ENCODE peak calls at places on chromosomes 16 and 17, in five cellular contexts. A is sigmoid colon, T is stomach, G is suprapubic skin, C is ovary. U is an unnamed sample.

GRCh38 chr17:38797091-38797490 is 2.3 kb downstream of the PIP4K2B start:
- DNase-seq in G (no peak), C (no peak), A (no peak), T (no peak), U (no peak)

GRCh38 chr16:70159355-70160348 is 13.9 kb upstream of the CLEC18C start:
- DNase-seq in A (no peak), C (no peak), T (no peak), G (peak; percentile 38), U (no peak)

GRCh38 chr17:27407916-27408846 is 48.1 kb upstream of the KSR1 start:
- DNase-seq in T (peak; percentile 16), G (no peak), C (no peak), A (no peak), U (no peak)

GRCh38 chr17:83100220-83100852 is 20.9 kb downstream of the METRNL start:
- DNase-seq in T (peak; percentile 55), C (no peak), G (no peak), A (no peak), U (peak; percentile 39)

GRCh38 chr17:50944054-50944901 is 78.1 kb upstream of the TOB1 start:
- DNase-seq in G (peak; percentile 86), C (peak; percentile 55), T (peak; percentile 97), A (peak; percentile 88), U (peak; percentile 92)

GRCh38 chr16:12901597-12902436 is at the start of gene SHISA9:
- DNase-seq in C (no peak), A (no peak), T (no peak), G (no peak), U (no peak)

GRCh38 chr16:29816694-29817441 is 916 bp downstream of the PAGR1 start:
- DNase-seq in T (peak; percentile 65), C (peak; percentile 63), A (peak; percentile 88), G (peak; percentile 86), U (peak; percentile 73)

GRCh38 chr16:29815032-29815721 is 775 bp upstream of the PAGR1 start:
- DNase-seq in A (peak; percentile 79), G (peak; percentile 83), C (peak; percentile 55), T (no peak), U (no peak)

GRCh38 chr17:64441772-64442549 is 7.0 kb upstream of the MILR1 start:
- DNase-seq in A (peak; percentile 66), C (no peak), G (no peak), T (no peak), U (peak; percentile 24)

GRCh38 chr16:30570621-30571443 is 682 bp downstream of the ZNF688 start:
- DNase-seq in C (peak; percentile 53), G (no peak), A (peak; percentile 77), T (peak; percentile 28), U (no peak)

GRCh38 chr16:51982715-51983680 is 563.9 kb downstream of the TOX3 start:
- DNase-seq in G (no peak), T (peak; percentile 52), C (no peak), A (no peak), U (peak; percentile 15)

GRCh38 chr17:46869296-46869695 is 17.9 kb downstream of the WNT9B start:
- DNase-seq in T (no peak), G (no peak), A (no peak), C (no peak), U (no peak)

GRCh38 chr16:57748596-57748995 is 13.0 kb downstream of the KATNB1 start:
- DNase-seq in A (no peak), G (no peak), T (no peak), C (no peak), U (no peak)

GRCh38 chr16:9259914-9260608 is 168.6 kb downstream of the HAPSTR1 start:
- DNase-seq in C (no peak), T (no peak), G (no peak), A (no peak), U (no peak)

GRCh38 chr16:48370234-48370633 is 15.0 kb downstream of the SIAH1 start:
- DNase-seq in G (no peak), T (no peak), C (no peak), A (no peak), U (no peak)

GRCh38 chr16:75252946-75253911 is 1.8 kb upstream of the BCAR1 start:
- DNase-seq in T (no peak), C (peak; percentile 64), G (peak; percentile 66), A (peak; percentile 77), U (no peak)

GRCh38 chr17:38727661-38728220 is 2.4 kb upstream of the CISD3 start:
- DNase-seq in C (no peak), A (no peak), G (no peak), T (no peak), U (no peak)

GRCh38 chr17:67491009-67491677 is 114.1 kb downstream of the PITPNC1 start:
- DNase-seq in G (peak; percentile 91), A (peak; percentile 98), T (peak; percentile 67), C (peak; percentile 84), U (peak; percentile 72)
- TF ChIP-seq EP300 in G (peak; percentile 74), A (peak; percentile 93), T (peak; percentile 92), C (peak; percentile 63), U (peak; percentile 95)

GRCh38 chr17:1999557-2000251 is 25.4 kb downstream of the RTN4RL1 start:
- DNase-seq in C (peak; percentile 68), A (peak; percentile 78), T (peak; percentile 81), G (peak; percentile 72), U (peak; percentile 67)
- TF ChIP-seq EP300 in C (no peak), A (no peak), T (no peak), G (no peak), U (no peak)

DNA sequence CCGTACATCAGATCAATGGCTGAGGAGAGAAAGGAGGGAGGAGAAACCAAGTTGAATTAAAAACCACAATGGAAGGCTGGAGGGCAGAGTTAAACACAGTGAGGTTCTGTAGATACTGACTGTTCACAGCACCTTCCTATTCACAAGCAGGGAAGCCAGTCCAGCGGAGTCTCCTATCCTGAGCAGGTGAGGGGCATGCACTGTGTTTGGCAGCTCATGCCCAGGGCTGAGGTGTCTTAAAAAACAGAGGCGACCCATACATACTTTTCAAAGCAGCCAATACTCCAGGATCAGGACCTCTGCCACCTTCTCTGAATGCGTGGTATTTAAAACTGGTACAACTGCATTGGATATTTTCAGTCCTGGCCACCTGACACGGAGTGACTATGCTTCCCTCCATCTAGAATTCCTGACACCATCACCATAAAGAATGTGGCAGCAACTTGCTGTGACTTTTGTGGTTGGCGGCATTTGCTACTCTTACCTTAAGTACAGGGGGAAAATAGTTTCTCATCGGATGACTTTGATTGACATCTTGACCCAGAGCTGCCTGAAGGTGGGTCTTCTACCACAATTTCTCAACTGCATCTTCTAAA is 21.5 kb downstream of the USP22 start:
- DNase-seq in G (peak; percentile 19), C (no peak), T (no peak), A (peak; percentile 57), U (no peak)
- TF ChIP-seq EP300 in G (no peak), C (no peak), T (no peak), A (no peak), U (no peak)

DNA sequence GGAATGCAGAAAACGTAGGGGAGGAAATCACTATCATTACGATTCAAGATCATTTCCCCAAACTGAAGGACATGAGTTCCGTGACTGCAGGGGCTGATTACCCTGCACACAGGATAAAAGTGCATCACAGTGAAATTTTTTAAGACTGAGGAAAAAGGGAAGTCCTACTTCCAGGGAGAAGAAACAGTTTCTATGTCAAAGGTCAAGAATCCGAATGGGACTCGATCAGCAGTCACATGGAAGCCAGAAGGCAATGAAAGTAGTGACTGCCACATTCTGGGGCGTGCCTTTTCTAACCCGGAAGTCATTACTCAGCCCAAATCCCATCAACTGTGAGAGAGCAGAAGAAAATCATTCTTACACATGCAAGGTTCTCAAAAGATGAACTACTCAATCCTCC is 12.1 kb downstream of the ZZEF1 start:
- DNase-seq in G (no peak), T (no peak), C (no peak), A (peak; percentile 64), U (peak; percentile 53)
- TF ChIP-seq EP300 in G (no peak), T (no peak), C (no peak), A (no peak), U (no peak)

GRCh38 chr16:56633535-56633934 is 1.1 kb downstream of the MT1M start:
- DNase-seq in A (no peak), T (no peak), C (no peak), G (no peak), U (no peak)

GRCh38 chr16:56632848-56633365 is 448 bp downstream of the MT1M start:
- DNase-seq in C (no peak), A (no peak), T (no peak), G (no peak), U (no peak)

GRCh38 chr16:56631197-56631596 is 1.3 kb upstream of the MT1M start:
- DNase-seq in A (no peak), C (no peak), G (no peak), T (no peak), U (no peak)

GRCh38 chr16:56631832-56632159 is 663 bp upstream of the MT1M start:
- DNase-seq in T (no peak), A (no peak), C (no peak), G (no peak), U (no peak)

DNA sequence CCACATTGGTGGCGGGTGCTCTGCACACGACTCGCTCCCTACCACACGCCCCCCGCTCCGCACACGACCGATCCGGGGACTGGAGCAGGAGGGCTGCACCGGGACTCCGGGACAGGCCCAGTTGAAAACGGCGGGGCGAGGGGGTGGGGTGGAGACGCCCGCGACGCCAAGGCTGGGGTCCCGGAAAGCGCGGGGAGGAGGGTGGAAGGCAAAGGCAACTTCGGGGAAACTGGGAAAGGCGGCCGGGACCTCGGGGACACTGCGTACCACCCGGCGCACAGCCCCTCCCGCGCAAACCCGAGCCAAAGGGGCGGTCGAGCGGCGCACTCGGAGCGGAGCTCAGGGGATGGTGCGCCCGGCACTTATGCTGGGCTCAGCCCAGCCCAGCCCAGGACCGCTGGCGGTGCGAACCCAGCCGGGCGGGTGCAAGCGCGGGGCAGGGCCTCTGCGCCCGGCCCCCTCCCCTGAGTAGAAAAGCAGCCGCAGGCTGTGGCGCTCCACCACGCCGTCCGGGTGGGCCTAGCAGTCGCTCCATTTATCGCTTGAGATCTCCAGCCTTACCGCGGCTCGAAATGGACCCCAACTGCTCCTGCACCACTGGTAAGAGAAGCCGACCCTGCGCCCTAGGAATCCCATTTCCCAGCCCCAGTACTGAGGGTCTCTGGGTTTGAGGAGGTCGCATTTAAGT is at the start of gene MT1M:
- DNase-seq in A (peak; percentile 83), G (peak; percentile 86), C (no peak), T (peak; percentile 69), U (peak; percentile 43)
- TF ChIP-seq EP300 in A (no peak), G (no peak), C (peak; percentile 92), T (peak; percentile 88), U (peak; percentile 93)

DNA sequence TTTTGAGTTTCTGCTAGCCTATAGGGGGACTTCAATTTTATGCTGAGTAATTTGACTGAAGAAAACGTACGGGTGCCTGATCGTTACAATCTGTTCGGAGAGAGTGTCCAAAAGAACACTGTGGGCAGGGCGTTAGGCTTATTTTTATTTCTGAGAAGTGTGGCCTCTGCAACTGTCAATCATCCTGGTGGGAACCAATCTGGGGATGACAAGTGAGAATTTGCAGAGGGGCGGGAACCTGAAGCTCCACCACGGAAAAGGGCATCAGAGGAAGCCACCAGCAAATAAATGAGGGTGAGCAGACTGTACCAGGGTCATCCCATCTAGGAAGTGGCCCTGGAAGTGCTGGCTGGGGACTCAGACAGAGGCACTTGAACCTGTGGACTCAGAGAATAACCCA is 12.0 kb upstream of the CDYL2 start:
- DNase-seq in T (no peak), A (no peak), C (no peak), G (no peak), U (no peak)
- TF ChIP-seq EP300 in T (no peak), A (no peak), C (no peak), G (no peak), U (no peak)

GRCh38 chr17:56870163-56870651 is 36.3 kb downstream of the DGKE start:
- DNase-seq in G (no peak), C (no peak), T (no peak), A (no peak), U (no peak)
- TF ChIP-seq EP300 in G (no peak), C (no peak), T (no peak), A (no peak), U (no peak)

GRCh38 chr17:4719684-4720221 is 9.3 kb downstream of the ARRB2 start:
- DNase-seq in A (no peak), T (peak; percentile 75), C (peak; percentile 62), G (no peak), U (no peak)
- TF ChIP-seq EP300 in A (no peak), T (no peak), C (no peak), G (no peak), U (no peak)

U was measured in transverse colon.